ENCODE peak calls at places on chromosomes 2 and 18, in five cellular contexts. One of them, this sample, is unnamed.

GRCh38 chr2:96175951-96176350 is 30.7 kb upstream of the DUSP2 start:
- DNase-seq in HCT116: no peak
- DNase-seq in Peyer's patch: no peak
- DNase-seq in spleen: no peak
- DNase-seq in transverse colon: no peak
- DNase-seq in this sample: no peak

GRCh38 chr2:220533485-220533884 is 906.1 kb downstream of the SLC4A3 start:
- DNase-seq in HCT116: peak; percentile 21
- DNase-seq in Peyer's patch: no peak
- DNase-seq in spleen: no peak
- DNase-seq in transverse colon: no peak
- DNase-seq in this sample: no peak

GRCh38 chr18:74869904-74870863 is 272.5 kb downstream of the ZNF407 start:
- DNase-seq in HCT116: no peak
- DNase-seq in Peyer's patch: no peak
- DNase-seq in spleen: no peak
- DNase-seq in transverse colon: no peak
- DNase-seq in this sample: no peak

GRCh38 chr2:162327134-162327769 is 8.8 kb upstream of the IFIH1 start:
- DNase-seq in HCT116: no peak
- DNase-seq in Peyer's patch: no peak
- DNase-seq in spleen: no peak
- DNase-seq in transverse colon: no peak
- DNase-seq in this sample: no peak

GRCh38 chr2:191218292-191218898 is 26.8 kb upstream of the MYO1B start:
- DNase-seq in HCT116: peak; percentile 67
- DNase-seq in Peyer's patch: peak; percentile 47
- DNase-seq in spleen: no peak
- DNase-seq in transverse colon: peak; percentile 41
- DNase-seq in this sample: peak; percentile 64

GRCh38 chr2:189629553-189630453 is 31.5 kb upstream of the ASNSD1 start:
- DNase-seq in HCT116: no peak
- DNase-seq in Peyer's patch: no peak
- DNase-seq in spleen: no peak
- DNase-seq in transverse colon: no peak
- DNase-seq in this sample: no peak

GRCh38 chr2:234556848-234557573 is 60.1 kb upstream of the ARL4C start:
- DNase-seq in HCT116: no peak
- DNase-seq in Peyer's patch: no peak
- DNase-seq in spleen: no peak
- DNase-seq in transverse colon: no peak
- DNase-seq in this sample: peak; percentile 23

GRCh38 chr2:180505203-180505602 is 475.2 kb upstream of the UBE2E3 start:
- DNase-seq in HCT116: no peak
- DNase-seq in Peyer's patch: no peak
- DNase-seq in spleen: no peak
- DNase-seq in transverse colon: no peak
- DNase-seq in this sample: no peak

GRCh38 chr18:57329856-57330255 is 22.5 kb upstream of the ST8SIA3 start:
- DNase-seq in HCT116: no peak
- DNase-seq in Peyer's patch: no peak
- DNase-seq in spleen: no peak
- DNase-seq in transverse colon: no peak
- DNase-seq in this sample: no peak

GRCh38 chr2:36615214-36615613 is 17.2 kb upstream of the FEZ2 start:
- DNase-seq in HCT116: no peak
- DNase-seq in Peyer's patch: no peak
- DNase-seq in spleen: no peak
- DNase-seq in transverse colon: no peak
- DNase-seq in this sample: no peak

GRCh38 chr2:102357975-102358374 is 2.4 kb downstream of the IL18R1 start:
- DNase-seq in HCT116: no peak
- DNase-seq in Peyer's patch: no peak
- DNase-seq in spleen: no peak
- DNase-seq in transverse colon: no peak
- DNase-seq in this sample: no peak

GRCh38 chr18:10099539-10100140 is 185.8 kb downstream of the VAPA start:
- DNase-seq in HCT116: no peak
- DNase-seq in Peyer's patch: no peak
- DNase-seq in spleen: no peak
- DNase-seq in transverse colon: no peak
- DNase-seq in this sample: no peak

GRCh38 chr2:53744395-53745065 is 23.1 kb upstream of the CHAC2 start:
- DNase-seq in HCT116: no peak
- DNase-seq in Peyer's patch: no peak
- DNase-seq in spleen: no peak
- DNase-seq in transverse colon: no peak
- DNase-seq in this sample: no peak

GRCh38 chr2:99648115-99648850 is 158.5 kb upstream of the REV1 start:
- DNase-seq in HCT116: no peak
- DNase-seq in Peyer's patch: no peak
- DNase-seq in spleen: no peak
- DNase-seq in transverse colon: no peak
- DNase-seq in this sample: no peak

DNA sequence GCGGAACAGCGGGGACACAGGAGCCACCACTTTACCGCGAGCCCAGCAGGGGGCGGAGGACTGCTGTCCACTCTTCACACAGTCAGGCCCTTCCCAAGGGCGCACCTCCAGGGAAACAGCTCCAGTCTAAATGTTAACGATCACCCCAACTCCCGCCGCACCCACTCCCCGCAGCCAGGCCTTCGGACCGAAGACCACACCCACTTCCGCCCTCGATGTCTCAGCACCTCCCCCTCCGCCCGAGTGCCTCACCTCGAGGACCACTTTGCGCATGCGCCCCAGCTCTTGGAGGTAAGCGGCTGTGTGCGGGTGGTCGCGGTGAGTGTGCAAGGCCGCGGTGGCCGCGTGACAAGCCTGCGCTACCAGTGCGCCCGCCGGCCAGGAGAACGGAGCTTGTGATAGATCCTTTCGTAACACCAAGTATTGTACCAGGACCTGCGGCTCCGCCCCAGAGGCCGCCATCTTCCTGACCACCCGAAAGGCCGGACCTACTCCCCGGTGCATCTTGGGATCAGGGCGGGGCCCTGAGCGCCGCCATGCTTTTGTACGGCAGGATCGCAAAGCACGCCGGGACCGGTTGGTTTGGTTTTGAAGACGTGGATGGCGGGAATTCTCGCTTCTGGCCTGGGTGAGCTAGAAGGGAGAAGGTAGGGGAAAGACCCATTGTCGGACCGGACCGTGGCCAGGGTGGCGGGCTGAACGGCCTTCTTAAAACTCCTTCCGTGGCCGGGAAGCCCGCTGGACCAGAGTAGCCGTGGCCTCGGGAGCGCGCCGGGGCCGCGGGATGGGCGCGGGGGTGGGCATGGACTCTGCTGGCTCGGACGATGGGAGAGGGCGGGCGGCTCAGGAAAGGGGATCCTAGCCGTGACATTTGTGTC is at the start of the genes CENPO and PTRHD1:
- DNase-seq in HCT116: peak; percentile 94
- DNase-seq in Peyer's patch: peak; percentile 95
- DNase-seq in spleen: peak; percentile 99
- DNase-seq in transverse colon: peak; percentile 97
- DNase-seq in this sample: peak; percentile 98
- TF ChIP-seq POLR2A in HCT116: peak; percentile 87
- TF ChIP-seq POLR2A in Peyer's patch: peak; percentile 56
- TF ChIP-seq POLR2A in spleen: peak; percentile 45
- TF ChIP-seq POLR2A in transverse colon: peak; percentile 61
- TF ChIP-seq POLR2A in this sample: peak; percentile 88

GRCh38 chr18:3453540-3454364 is 3.8 kb downstream of the TGIF1 start:
- DNase-seq in HCT116: no peak
- DNase-seq in Peyer's patch: peak; percentile 34
- DNase-seq in spleen: peak; percentile 79
- DNase-seq in transverse colon: peak; percentile 55
- DNase-seq in this sample: peak; percentile 47
- H3K4me1 ChIP-seq in HCT116: peaks cover 69% of the 10 kb centered on the region
- H3K4me1 ChIP-seq in Peyer's patch: no peaks in the 10 kb centered on the region
- H3K4me1 ChIP-seq in spleen: peaks cover 36% of the 10 kb centered on the region
- H3K4me1 ChIP-seq in transverse colon: peaks cover 41% of the 10 kb centered on the region
- H3K4me1 ChIP-seq in this sample: peaks cover 58% of the 10 kb centered on the region

GRCh38 chr2:104046466-104046865 is 807.4 kb upstream of the POU3F3 start:
- DNase-seq in HCT116: no peak
- DNase-seq in Peyer's patch: no peak
- DNase-seq in spleen: no peak
- DNase-seq in transverse colon: no peak
- DNase-seq in this sample: no peak

GRCh38 chr2:104052341-104052740 is 801.6 kb upstream of the POU3F3 start:
- DNase-seq in HCT116: no peak
- DNase-seq in Peyer's patch: no peak
- DNase-seq in spleen: no peak
- DNase-seq in transverse colon: no peak
- DNase-seq in this sample: no peak

GRCh38 chr2:104050632-104051242 is 803.2 kb upstream of the POU3F3 start:
- DNase-seq in HCT116: no peak
- DNase-seq in Peyer's patch: no peak
- DNase-seq in spleen: no peak
- DNase-seq in transverse colon: no peak
- DNase-seq in this sample: no peak

GRCh38 chr2:104043864-104044263 is 810.1 kb upstream of the POU3F3 start:
- DNase-seq in HCT116: no peak
- DNase-seq in Peyer's patch: no peak
- DNase-seq in spleen: no peak
- DNase-seq in transverse colon: no peak
- DNase-seq in this sample: no peak

DNA sequence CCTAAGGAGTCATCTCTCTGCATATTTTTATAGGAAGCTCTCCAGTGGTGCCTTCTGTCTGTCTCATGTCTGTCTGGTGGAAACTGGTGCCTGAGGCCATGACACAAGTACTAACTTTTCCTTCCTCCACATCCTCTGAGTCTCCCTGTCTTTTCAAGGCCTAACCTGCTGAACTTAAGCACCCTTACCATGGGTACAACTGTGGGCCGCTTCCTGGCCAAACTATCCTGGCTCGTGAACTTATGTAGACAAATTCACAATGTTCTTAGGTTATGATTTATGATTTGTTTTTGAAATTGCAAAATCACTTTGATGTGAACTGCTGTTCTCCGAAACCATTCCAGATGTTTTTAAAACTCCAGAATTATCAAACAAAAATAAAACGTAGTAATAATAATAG is 804.5 kb upstream of the POU3F3 start:
- DNase-seq in HCT116: no peak
- DNase-seq in Peyer's patch: no peak
- DNase-seq in spleen: no peak
- DNase-seq in transverse colon: no peak
- DNase-seq in this sample: no peak
- TF ChIP-seq POLR2A in HCT116: no peak
- TF ChIP-seq POLR2A in Peyer's patch: no peak
- TF ChIP-seq POLR2A in spleen: no peak
- TF ChIP-seq POLR2A in transverse colon: no peak
- TF ChIP-seq POLR2A in this sample: no peak

GRCh38 chr2:10810175-10811161 is 2.1 kb downstream of the PDIA6 start:
- DNase-seq in HCT116: no peak
- DNase-seq in Peyer's patch: peak; percentile 34
- DNase-seq in spleen: no peak
- DNase-seq in transverse colon: no peak
- DNase-seq in this sample: no peak
- H3K4me1 ChIP-seq in HCT116: peaks cover 22% of the 10 kb centered on the region
- H3K4me1 ChIP-seq in Peyer's patch: no peaks in the 10 kb centered on the region
- H3K4me1 ChIP-seq in spleen: peaks cover 47% of the 10 kb centered on the region
- H3K4me1 ChIP-seq in transverse colon: peaks cover 31% of the 10 kb centered on the region
- H3K4me1 ChIP-seq in this sample: peaks cover 44% of the 10 kb centered on the region

GRCh38 chr2:201654611-201655384 is 11.5 kb upstream of the TMEM237 start:
- DNase-seq in HCT116: no peak
- DNase-seq in Peyer's patch: no peak
- DNase-seq in spleen: no peak
- DNase-seq in transverse colon: no peak
- DNase-seq in this sample: no peak
- TF ChIP-seq POLR2A in HCT116: no peak
- TF ChIP-seq POLR2A in Peyer's patch: no peak
- TF ChIP-seq POLR2A in spleen: no peak
- TF ChIP-seq POLR2A in transverse colon: no peak
- TF ChIP-seq POLR2A in this sample: no peak